ENCODE peak calls at places on chromosomes 7 and 10, in four cellular contexts. M is activated T-helper 1 cell treated with anti-CD3 and anti-CD28 coated beads, Interleukin-12 subunit alpha, Interleukin-12 subunit beta, Interleukin-2, Interleukin-4 antibody, amounts not matched to agents 30 ng/mL and 10 ng/mL and 1 ng/mL, durations not matched to agents 14 hours and 24 hours and 36 hours; E is GM04503; U is NCI-H524 treated with DMSO at 0.1 percent for 48 hours. I is an unnamed sample.

GRCh38 chr10:26436848-26437247 is 1.3 kb upstream of the APBB1IP start:
- DNase-seq in M (no peak), E (no peak), U (no peak), I (no peak)

GRCh38 chr10:32005050-32005449 is 51.2 kb downstream of the KIF5B start:
- DNase-seq in M (peak), E (no peak), U (no peak), I (peak)

GRCh38 chr10:60572511-60573194 is 183.0 kb upstream of the ANK3 start:
- DNase-seq in M (peak), E (no peak), U (peak), I (peak)

GRCh38 chr10:110312206-110312605 is 7.5 kb upstream of the SMNDC1 start:
- DNase-seq in M (no peak), E (no peak), U (no peak), I (no peak)

GRCh38 chr10:130254168-130255061 is 118.2 kb downstream of the GLRX3 start:
- DNase-seq in M (no peak), E (no peak), U (no peak), I (peak)

GRCh38 chr7:117212969-117213877 is 109.6 kb downstream of the WNT2 start:
- DNase-seq in M (peak), E (no peak), U (peak), I (peak)

GRCh38 chr10:117249493-117250093 is 8.7 kb downstream of the SLC18A2 start:
- DNase-seq in M (no peak), E (no peak), U (no peak), I (no peak)

GRCh38 chr7:1810961-1811849 is 141.1 kb downstream of the ELFN1 start:
- DNase-seq in M (no peak), E (no peak), U (no peak), I (no peak)

GRCh38 chr7:116574025-116574822 is 49.4 kb downstream of the CAV1 start:
- DNase-seq in M (no peak), E (no peak), U (no peak), I (no peak)

GRCh38 chr10:89086801-89087513 is 96.4 kb downstream of the FAS start:
- DNase-seq in M (no peak), E (peak), U (no peak), I (no peak)

GRCh38 chr7:151379534-151380198 is 30.2 kb downstream of the WDR86 start:
- DNase-seq in M (no peak), E (no peak), U (no peak), I (no peak)

GRCh38 chr7:56033671-56034432 is 17.4 kb downstream of the PSPH start:
- DNase-seq in M (peak), E (peak), U (no peak), I (peak)

GRCh38 chr7:151871904-151872303 is 5.0 kb downstream of the PRKAG2 start:
- DNase-seq in M (no peak), E (no peak), U (no peak), I (no peak)

GRCh38 chr7:43123457-43123856 is 11.0 kb downstream of the HECW1 start:
- DNase-seq in M (no peak), E (no peak), U (no peak), I (no peak)

GRCh38 chr10:43928425-43928968 is 279.8 kb upstream of the ZNF32 start:
- DNase-seq in M (no peak), E (no peak), U (no peak), I (no peak)

GRCh38 chr7:101315336-101315735 is 6.3 kb downstream of the IFT22 start:
- DNase-seq in M (peak), E (no peak), U (no peak), I (peak)

GRCh38 chr7:140345426-140345825 is 52.9 kb downstream of the SLC37A3 start:
- DNase-seq in M (no peak), E (no peak), U (no peak), I (no peak)

GRCh38 chr7:2633538-2634264 is 1.9 kb downstream of the TTYH3 start:
- DNase-seq in M (no peak), E (peak), U (no peak), I (peak)

GRCh38 chr7:151470656-151471180 is 30.8 kb upstream of the CRYGN start:
- DNase-seq in M (no peak), E (no peak), U (no peak), I (no peak)

GRCh38 chr7:47786557-47787248 is 161.6 kb downstream of the PKD1L1 start:
- DNase-seq in M (no peak), E (peak), U (no peak), I (peak)

GRCh38 chr10:32056136-32057040 is at the start of gene KIF5B:
- DNase-seq in M (peak), E (no peak), U (no peak), I (peak)

GRCh38 chr7:24378871-24379608 is 95.0 kb downstream of the NPY start:
- DNase-seq in M (no peak), E (no peak), U (no peak), I (no peak)

I was measured in left kidney.